ENCODE peak calls at places on chromosomes 11 and 22, in eight cellular contexts. M is left lung, C is cardiac muscle cell, P is AG04450, S is tibial artery, J is neural progenitor cell, F is HL-60, O is left ventricle myocardium inferior. Q is an unnamed sample.

GRCh38 chr22:17079572-17079971 is 5.2 kb upstream of the IL17RA start:
- DNase-seq in C (no peak), S (no peak), J (no peak), M (no peak), F (no peak), P (no peak), O (no peak), Q (no peak)

GRCh38 chr11:32400196-32400595 is 35.1 kb downstream of the WT1 start:
- DNase-seq in O (no peak), J (no peak), S (no peak), M (no peak), P (no peak), C (no peak), F (no peak), Q (no peak)

GRCh38 chr11:5307256-5308019 is 5.7 kb upstream of the OR51B4 start:
- DNase-seq in M (no peak), J (no peak), O (no peak), C (no peak), P (no peak), F (no peak), S (no peak), Q (no peak)

GRCh38 chr11:119696378-119697157 is 32.4 kb downstream of the NECTIN1 start:
- DNase-seq in S (no peak), J (peak; percentile 58), F (no peak), C (no peak), O (no peak), P (no peak), M (no peak), Q (no peak)

GRCh38 chr11:95514386-95515145 is 275.0 kb downstream of the FAM76B start:
- DNase-seq in F (no peak), O (no peak), S (no peak), C (no peak), J (no peak), M (no peak), P (no peak), Q (no peak)

GRCh38 chr11:122202951-122203456 is 87.0 kb upstream of the BLID start:
- DNase-seq in J (peak; percentile 81), M (peak; percentile 85), S (peak; percentile 87), C (peak; percentile 74), P (peak; percentile 48), F (peak; percentile 43), O (peak; percentile 66), Q (peak; percentile 81)

GRCh38 chr11:63839508-63840355 is 822 bp downstream of the MARK2 start:
- DNase-seq in S (no peak), F (peak; percentile 60), M (peak; percentile 87), P (no peak), J (peak; percentile 50), O (no peak), C (peak; percentile 46), Q (peak; percentile 77)

GRCh38 chr22:29992341-29993275 is 87.7 kb upstream of the HORMAD2 start:
- DNase-seq in M (no peak), O (no peak), P (no peak), S (no peak), C (no peak), J (no peak), F (no peak), Q (no peak)

GRCh38 chr22:32747588-32747987 is 53.9 kb upstream of the TIMP3 start:
- DNase-seq in C (no peak), O (no peak), S (no peak), M (no peak), F (no peak), J (no peak), P (no peak), Q (no peak)

GRCh38 chr22:32744560-32744959 is 56.9 kb upstream of the TIMP3 start:
- DNase-seq in O (no peak), J (no peak), S (no peak), P (no peak), M (no peak), F (no peak), C (no peak), Q (no peak)

GRCh38 chr22:32746715-32747114 is 54.8 kb upstream of the TIMP3 start:
- DNase-seq in J (no peak), P (no peak), S (no peak), F (no peak), C (no peak), O (peak; percentile 65), M (no peak), Q (no peak)

GRCh38 chr22:32745996-32746322 is 55.5 kb upstream of the TIMP3 start:
- DNase-seq in O (no peak), M (no peak), F (no peak), S (no peak), J (no peak), C (no peak), P (no peak), Q (no peak)

DNA sequence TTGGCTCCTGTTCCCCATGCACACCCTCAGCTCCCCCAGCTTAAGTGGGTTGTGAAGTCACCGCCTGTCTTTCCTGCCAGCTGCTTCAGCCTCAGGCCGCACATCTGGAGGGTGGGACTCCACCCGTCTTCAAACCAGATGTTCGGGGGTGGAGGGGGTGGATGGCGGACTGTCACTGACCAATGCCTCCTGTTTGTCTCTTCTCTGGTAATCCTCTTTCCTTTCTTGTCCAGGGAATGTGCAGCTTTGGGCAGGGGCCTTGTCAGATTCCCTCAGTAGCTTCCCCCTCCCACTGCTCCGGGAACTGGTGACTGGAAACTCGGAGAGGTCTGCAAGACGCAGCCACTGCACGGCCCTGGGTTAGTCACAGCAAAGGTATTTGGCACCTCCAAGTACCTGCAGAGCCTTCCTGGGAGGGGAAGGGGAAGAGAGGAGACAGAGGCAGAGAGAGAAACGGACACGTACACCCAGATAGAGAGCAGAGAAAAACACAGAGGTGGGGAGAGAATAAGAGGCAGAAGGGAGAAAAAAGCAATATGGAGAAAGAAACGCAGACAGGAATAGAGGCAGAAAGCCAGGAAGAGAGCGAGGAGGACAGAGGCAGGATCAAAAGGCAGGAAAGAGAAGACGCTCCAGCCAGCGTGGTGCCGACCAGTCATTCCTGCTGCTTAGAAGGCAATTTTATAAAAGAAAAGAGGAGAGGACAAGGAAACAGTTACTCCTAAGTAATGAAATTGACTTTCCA is 56.1 kb upstream of the TIMP3 start:
- DNase-seq in S (no peak), O (peak; percentile 74), J (peak; percentile 71), F (no peak), M (no peak), C (peak; percentile 15), P (no peak), Q (no peak)
- H3K27ac ChIP-seq in S (no peak overlapping the region), O (peak overlapping the region; percentile 79), J (no peak overlapping the region), F (no peak overlapping the region), M (peak overlapping the region; percentile 55), C (no peak overlapping the region), P (no peak overlapping the region), Q (peak overlapping the region; percentile 55)

GRCh38 chr11:1814691-1815090 is 20.1 kb upstream of the SYT8 start:
- DNase-seq in C (no peak), P (no peak), J (no peak), O (no peak), S (no peak), F (no peak), M (no peak), Q (no peak)

GRCh38 chr11:1812274-1812673 is 22.5 kb upstream of the SYT8 start:
- DNase-seq in C (no peak), F (no peak), P (no peak), J (no peak), S (no peak), M (no peak), O (no peak), Q (no peak)

GRCh38 chr11:1815311-1815710 is 19.5 kb upstream of the SYT8 start:
- DNase-seq in S (no peak), C (no peak), M (no peak), J (no peak), P (no peak), O (no peak), F (no peak), Q (no peak)

GRCh38 chr11:1810761-1811160 is 24.0 kb upstream of the SYT8 start:
- DNase-seq in O (no peak), F (peak; percentile 81), C (no peak), M (no peak), J (no peak), P (no peak), S (no peak), Q (no peak)

DNA sequence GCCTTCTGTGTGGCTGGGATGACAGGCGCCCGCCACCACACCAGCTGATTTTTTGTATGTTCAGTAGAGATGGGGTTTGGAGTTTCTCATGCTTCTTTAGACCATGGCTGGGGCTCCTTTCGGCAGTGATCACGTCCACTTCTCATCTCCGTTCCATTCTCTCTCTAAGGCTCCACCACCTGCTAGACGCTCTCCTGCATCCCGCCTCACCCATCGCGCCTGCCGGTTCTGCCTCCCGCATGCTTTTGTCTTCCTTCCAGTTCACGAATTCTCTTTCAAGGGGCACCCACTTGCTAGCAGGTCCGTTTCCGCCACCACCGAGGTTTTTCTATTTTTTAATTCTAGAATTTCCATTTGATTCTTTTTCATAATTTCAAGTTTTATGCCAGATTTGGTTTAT is 22.0 kb upstream of the SYT8 start:
- DNase-seq in M (no peak), C (no peak), P (no peak), S (no peak), O (no peak), J (no peak), F (no peak), Q (no peak)
- H3K27me3 ChIP-seq in M (peaks cover 63% of the 10 kb centered on the region), C (no peaks in the 10 kb centered on the region), P (peaks cover 15% of the 10 kb centered on the region), S (no peaks in the 10 kb centered on the region), O (peaks cover 35% of the 10 kb centered on the region), J (no peaks in the 10 kb centered on the region), F (no peaks in the 10 kb centered on the region), Q (peaks cover 8% of the 10 kb centered on the region)

DNA sequence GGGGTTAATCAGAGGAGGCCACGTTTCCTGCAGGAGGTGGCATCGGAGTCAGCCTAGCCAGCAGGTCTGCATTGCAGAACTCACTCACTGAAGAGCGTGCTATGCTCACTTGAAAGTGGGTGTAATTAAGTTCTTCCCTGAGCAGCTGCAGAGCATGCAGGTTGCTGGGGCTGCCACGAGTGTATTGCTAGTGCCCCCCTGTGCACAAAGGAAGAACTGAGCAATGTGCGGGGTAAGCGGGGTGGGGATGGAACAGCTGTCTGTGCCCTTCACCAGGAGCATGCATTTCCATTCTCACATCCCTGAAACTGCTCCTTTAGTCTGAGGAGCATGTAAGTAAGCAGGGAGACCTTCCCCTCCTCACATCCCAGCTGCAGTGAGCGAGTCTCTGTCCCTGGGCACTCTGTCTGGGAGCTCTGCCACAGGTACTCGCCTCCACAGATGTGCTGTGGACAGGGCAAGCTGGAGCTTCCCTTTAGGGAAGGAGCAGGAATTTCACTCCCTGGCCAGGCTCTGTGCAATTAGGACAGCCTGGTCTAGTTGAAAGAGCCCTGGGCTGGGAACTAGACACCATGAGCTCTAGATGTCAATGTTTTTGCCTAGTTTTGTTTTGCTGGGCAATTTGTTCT is 1031.8 kb downstream of the NTM start:
- DNase-seq in O (peak; percentile 18), S (no peak), C (peak; percentile 71), J (peak; percentile 80), M (no peak), P (peak; percentile 29), F (peak; percentile 3), Q (no peak)
- TF ChIP-seq CTCF in O (peak; percentile 67), S (no peak), C (peak; percentile 39), J (peak; percentile 68), M (no peak), P (peak; percentile 68), F (no peak), Q (no peak)

GRCh38 chr11:45163956-45164575 is 17.6 kb downstream of the PRDM11 start:
- DNase-seq in F (no peak), O (no peak), S (peak; percentile 38), M (no peak), P (no peak), J (no peak), C (no peak), Q (peak; percentile 42)

GRCh38 chr11:45161252-45162063 is 15.0 kb downstream of the PRDM11 start:
- DNase-seq in P (no peak), F (no peak), S (peak; percentile 89), O (no peak), J (peak; percentile 25), C (no peak), M (no peak), Q (peak; percentile 61)

GRCh38 chr11:45162916-45163879 is 16.8 kb downstream of the PRDM11 start:
- DNase-seq in P (no peak), S (peak; percentile 58), M (no peak), C (no peak), F (no peak), J (no peak), O (no peak), Q (peak; percentile 52)

GRCh38 chr11:45159781-45160365 is 13.4 kb downstream of the PRDM11 start:
- DNase-seq in J (no peak), P (no peak), C (no peak), M (no peak), O (no peak), F (no peak), S (peak; percentile 52), Q (peak; percentile 9)

DNA sequence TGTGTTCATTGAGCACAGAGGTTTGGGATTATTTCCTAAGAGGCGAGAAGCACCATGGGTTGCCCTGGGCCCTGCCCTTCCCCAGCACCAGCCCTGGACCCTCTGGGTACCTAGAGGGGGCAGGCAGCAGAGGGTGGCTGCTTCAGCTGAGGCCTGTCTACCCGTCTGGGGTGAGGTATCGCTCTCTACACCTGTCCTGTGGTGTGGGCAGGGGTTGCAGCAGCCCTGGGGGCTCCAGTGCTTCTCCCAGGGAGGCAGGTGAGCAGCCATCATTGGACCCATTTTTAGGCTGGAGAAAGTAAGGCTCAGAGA is 15.6 kb downstream of the PRDM11 start:
- DNase-seq in S (no peak), P (no peak), F (no peak), O (no peak), M (no peak), C (no peak), J (no peak), Q (no peak)
- H3K27ac ChIP-seq in S (peak overlapping the region; percentile 79), P (no peak overlapping the region), F (no peak overlapping the region), O (peak overlapping the region; percentile 73), M (no peak overlapping the region), C (no peak overlapping the region), J (no peak overlapping the region), Q (no peak overlapping the region)

Q was measured in upper lobe of right lung.